ENCODE peak calls at places on chromosome 2, in four cellular contexts. One of them, this sample, is unnamed.

GRCh38 chr2:223100061-223100511 is 48.1 kb downstream of the KCNE4 start:
- DNase-seq in CD4-positive, alpha-beta memory T cell: no peak
- DNase-seq in choroid plexus epithelial cell: peak
- DNase-seq in aorta: peak
- DNase-seq in this sample: peak

GRCh38 chr2:12044857-12045256 is 298.4 kb downstream of the LPIN1 start:
- DNase-seq in CD4-positive, alpha-beta memory T cell: peak
- DNase-seq in choroid plexus epithelial cell: no peak
- DNase-seq in aorta: no peak
- DNase-seq in this sample: no peak

GRCh38 chr2:118310878-118311442 is 222.7 kb downstream of the INSIG2 start:
- DNase-seq in CD4-positive, alpha-beta memory T cell: no peak
- DNase-seq in choroid plexus epithelial cell: peak
- DNase-seq in aorta: no peak
- DNase-seq in this sample: peak

GRCh38 chr2:150167711-150168110 is 319.8 kb downstream of the RND3 start:
- DNase-seq in CD4-positive, alpha-beta memory T cell: no peak
- DNase-seq in choroid plexus epithelial cell: peak
- DNase-seq in aorta: no peak
- DNase-seq in this sample: peak

GRCh38 chr2:27795093-27795834 is 23.7 kb downstream of the MRPL33 start:
- DNase-seq in CD4-positive, alpha-beta memory T cell: no peak
- DNase-seq in choroid plexus epithelial cell: peak
- DNase-seq in aorta: no peak
- DNase-seq in this sample: no peak

GRCh38 chr2:146634256-146635068 is 1210.4 kb upstream of the ACVR2A start:
- DNase-seq in CD4-positive, alpha-beta memory T cell: no peak
- DNase-seq in choroid plexus epithelial cell: peak
- DNase-seq in aorta: no peak
- DNase-seq in this sample: peak

GRCh38 chr2:242075683-242076082 is 206.2 kb downstream of the RTP5 start:
- DNase-seq in CD4-positive, alpha-beta memory T cell: no peak
- DNase-seq in choroid plexus epithelial cell: peak
- DNase-seq in aorta: no peak
- DNase-seq in this sample: no peak

GRCh38 chr2:233831861-233832260 is 22.5 kb downstream of the HJURP start:
- DNase-seq in CD4-positive, alpha-beta memory T cell: no peak
- DNase-seq in choroid plexus epithelial cell: no peak
- DNase-seq in aorta: no peak
- DNase-seq in this sample: no peak

GRCh38 chr2:168480356-168480755 is 24.3 kb downstream of the CERS6 start:
- DNase-seq in CD4-positive, alpha-beta memory T cell: no peak
- DNase-seq in choroid plexus epithelial cell: no peak
- DNase-seq in aorta: no peak
- DNase-seq in this sample: peak

GRCh38 chr2:169361706-169362345 is 508 bp downstream of the LRP2 start:
- DNase-seq in CD4-positive, alpha-beta memory T cell: no peak
- DNase-seq in choroid plexus epithelial cell: peak
- DNase-seq in aorta: peak
- DNase-seq in this sample: no peak

GRCh38 chr2:118851650-118852049 is 4.2 kb upstream of the EN1 start:
- DNase-seq in CD4-positive, alpha-beta memory T cell: no peak
- DNase-seq in choroid plexus epithelial cell: no peak
- DNase-seq in aorta: no peak
- DNase-seq in this sample: no peak

GRCh38 chr2:200905618-200906296 is 16.6 kb downstream of the NIF3L1 start:
- DNase-seq in CD4-positive, alpha-beta memory T cell: peak
- DNase-seq in choroid plexus epithelial cell: peak
- DNase-seq in aorta: peak
- DNase-seq in this sample: peak

GRCh38 chr2:38376346-38376682 is 759 bp downstream of the ATL2 start:
- DNase-seq in CD4-positive, alpha-beta memory T cell: peak
- DNase-seq in choroid plexus epithelial cell: peak
- DNase-seq in aorta: no peak
- DNase-seq in this sample: peak

GRCh38 chr2:223725494-223725893 is 111.9 kb downstream of the AP1S3 start:
- DNase-seq in CD4-positive, alpha-beta memory T cell: no peak
- DNase-seq in choroid plexus epithelial cell: peak
- DNase-seq in aorta: peak
- DNase-seq in this sample: peak

GRCh38 chr2:214593723-214594122 is 182.9 kb downstream of the VWC2L start:
- DNase-seq in CD4-positive, alpha-beta memory T cell: no peak
- DNase-seq in choroid plexus epithelial cell: peak
- DNase-seq in aorta: no peak
- DNase-seq in this sample: peak

GRCh38 chr2:173354073-173354600 is 535 bp upstream of the CDCA7 start:
- DNase-seq in CD4-positive, alpha-beta memory T cell: no peak
- DNase-seq in choroid plexus epithelial cell: no peak
- DNase-seq in aorta: no peak
- DNase-seq in this sample: peak

GRCh38 chr2:30663806-30664205 is 143.4 kb downstream of the CAPN13 start:
- DNase-seq in CD4-positive, alpha-beta memory T cell: no peak
- DNase-seq in choroid plexus epithelial cell: no peak
- DNase-seq in aorta: no peak
- DNase-seq in this sample: no peak

GRCh38 chr2:96952976-96953610 is 33.3 kb downstream of the FAM178B start:
- DNase-seq in CD4-positive, alpha-beta memory T cell: no peak
- DNase-seq in choroid plexus epithelial cell: peak
- DNase-seq in aorta: no peak
- DNase-seq in this sample: peak

GRCh38 chr2:23376972-23377371 is 8.0 kb upstream of the KLHL29 start:
- DNase-seq in CD4-positive, alpha-beta memory T cell: no peak
- DNase-seq in choroid plexus epithelial cell: peak
- DNase-seq in aorta: no peak
- DNase-seq in this sample: no peak

GRCh38 chr2:39007875-39008504 is 112.9 kb downstream of the SOS1 start:
- DNase-seq in CD4-positive, alpha-beta memory T cell: no peak
- DNase-seq in choroid plexus epithelial cell: no peak
- DNase-seq in aorta: no peak
- DNase-seq in this sample: no peak

GRCh38 chr2:29259221-29259620 is 144.0 kb downstream of the CLIP4 start:
- DNase-seq in CD4-positive, alpha-beta memory T cell: no peak
- DNase-seq in choroid plexus epithelial cell: peak
- DNase-seq in aorta: no peak
- DNase-seq in this sample: peak

GRCh38 chr2:43605079-43605655 is 9.3 kb upstream of the THADA start:
- DNase-seq in CD4-positive, alpha-beta memory T cell: no peak
- DNase-seq in choroid plexus epithelial cell: peak
- DNase-seq in aorta: no peak
- DNase-seq in this sample: peak

GRCh38 chr2:68320118-68320641 is 431 bp upstream of the CNRIP1 start:
- DNase-seq in CD4-positive, alpha-beta memory T cell: no peak
- DNase-seq in choroid plexus epithelial cell: peak
- DNase-seq in aorta: no peak
- DNase-seq in this sample: no peak

GRCh38 chr2:177393381-177393780 is 808 bp downstream of the AGPS start:
- DNase-seq in CD4-positive, alpha-beta memory T cell: peak
- DNase-seq in choroid plexus epithelial cell: peak
- DNase-seq in aorta: no peak
- DNase-seq in this sample: no peak

GRCh38 chr2:12890481-12890980 is 173.8 kb downstream of the TRIB2 start:
- DNase-seq in CD4-positive, alpha-beta memory T cell: no peak
- DNase-seq in choroid plexus epithelial cell: no peak
- DNase-seq in aorta: no peak
- DNase-seq in this sample: no peak

GRCh38 chr2:185130685-185131084 is 532.4 kb downstream of the ZNF804A start:
- DNase-seq in CD4-positive, alpha-beta memory T cell: no peak
- DNase-seq in choroid plexus epithelial cell: no peak
- DNase-seq in aorta: no peak
- DNase-seq in this sample: no peak

GRCh38 chr2:236998758-236999157 is 86.9 kb upstream of the COPS8 start:
- DNase-seq in CD4-positive, alpha-beta memory T cell: no peak
- DNase-seq in choroid plexus epithelial cell: peak
- DNase-seq in aorta: no peak
- DNase-seq in this sample: peak

GRCh38 chr2:215028231-215028630 is 110.2 kb downstream of the ABCA12 start:
- DNase-seq in CD4-positive, alpha-beta memory T cell: no peak
- DNase-seq in choroid plexus epithelial cell: peak
- DNase-seq in aorta: no peak
- DNase-seq in this sample: peak

GRCh38 chr2:223674998-223675609 is 72.9 kb upstream of the SCG2 start:
- DNase-seq in CD4-positive, alpha-beta memory T cell: no peak
- DNase-seq in choroid plexus epithelial cell: peak
- DNase-seq in aorta: no peak
- DNase-seq in this sample: peak

GRCh38 chr2:72157871-72158771 is 10.5 kb upstream of the CYP26B1 start:
- DNase-seq in CD4-positive, alpha-beta memory T cell: no peak
- DNase-seq in choroid plexus epithelial cell: no peak
- DNase-seq in aorta: no peak
- DNase-seq in this sample: no peak

GRCh38 chr2:219525533-219526232 is 11.4 kb downstream of the ASIC4 start:
- DNase-seq in CD4-positive, alpha-beta memory T cell: no peak
- DNase-seq in choroid plexus epithelial cell: no peak
- DNase-seq in aorta: no peak
- DNase-seq in this sample: no peak

GRCh38 chr2:85961053-85961452 is 72.3 kb upstream of the ST3GAL5 start:
- DNase-seq in CD4-positive, alpha-beta memory T cell: no peak
- DNase-seq in choroid plexus epithelial cell: no peak
- DNase-seq in aorta: no peak
- DNase-seq in this sample: no peak

GRCh38 chr2:233556756-233557736 is 9.5 kb downstream of the USP40 start:
- DNase-seq in CD4-positive, alpha-beta memory T cell: no peak
- DNase-seq in choroid plexus epithelial cell: peak
- DNase-seq in aorta: no peak
- DNase-seq in this sample: peak

GRCh38 chr2:144183744-144184143 is 336.2 kb downstream of the ZEB2 start:
- DNase-seq in CD4-positive, alpha-beta memory T cell: peak
- DNase-seq in choroid plexus epithelial cell: peak
- DNase-seq in aorta: no peak
- DNase-seq in this sample: peak

GRCh38 chr2:241924069-241924908 is 54.8 kb downstream of the RTP5 start:
- DNase-seq in CD4-positive, alpha-beta memory T cell: no peak
- DNase-seq in choroid plexus epithelial cell: peak
- DNase-seq in aorta: no peak
- DNase-seq in this sample: no peak

GRCh38 chr2:188965554-188965953 is 8.6 kb upstream of the COL3A1 start:
- DNase-seq in CD4-positive, alpha-beta memory T cell: no peak
- DNase-seq in choroid plexus epithelial cell: no peak
- DNase-seq in aorta: no peak
- DNase-seq in this sample: no peak

GRCh38 chr2:188966079-188966571 is 8.0 kb upstream of the COL3A1 start:
- DNase-seq in CD4-positive, alpha-beta memory T cell: no peak
- DNase-seq in choroid plexus epithelial cell: no peak
- DNase-seq in aorta: no peak
- DNase-seq in this sample: peak

GRCh38 chr2:188965147-188965546 is 9.0 kb upstream of the COL3A1 start:
- DNase-seq in CD4-positive, alpha-beta memory T cell: no peak
- DNase-seq in choroid plexus epithelial cell: no peak
- DNase-seq in aorta: no peak
- DNase-seq in this sample: no peak

GRCh38 chr2:188969236-188970032 is 4.7 kb upstream of the COL3A1 start:
- DNase-seq in CD4-positive, alpha-beta memory T cell: no peak
- DNase-seq in choroid plexus epithelial cell: peak
- DNase-seq in aorta: no peak
- DNase-seq in this sample: peak

DNA sequence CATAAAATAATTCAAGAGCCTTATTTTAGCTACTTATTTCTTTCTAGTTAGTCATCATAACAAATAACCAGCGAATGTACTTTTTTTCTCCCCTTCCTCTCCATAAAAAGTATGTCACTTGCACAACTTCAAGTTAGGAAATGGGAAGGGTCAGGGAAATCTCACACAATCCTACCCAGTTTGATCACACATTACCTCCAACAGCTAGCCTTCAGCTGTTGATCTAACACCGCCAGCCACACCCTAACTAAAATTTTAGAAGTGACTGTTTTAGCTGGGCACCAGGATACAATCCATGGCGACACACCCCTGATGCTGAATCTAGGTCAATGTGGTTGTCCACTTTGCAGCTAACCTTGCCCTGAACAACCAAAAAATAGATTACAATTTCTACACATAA is 7.4 kb upstream of the COL3A1 start:
- DNase-seq in CD4-positive, alpha-beta memory T cell: no peak
- DNase-seq in choroid plexus epithelial cell: no peak
- DNase-seq in aorta: no peak
- DNase-seq in this sample: peak
- H3K4me3 ChIP-seq in CD4-positive, alpha-beta memory T cell: no peak
- H3K4me3 ChIP-seq in choroid plexus epithelial cell: no peak
- H3K4me3 ChIP-seq in aorta: no peak
- H3K4me3 ChIP-seq in this sample: no peak

GRCh38 chr2:74503506-74504475 is 3.7 kb downstream of the PCGF1 start:
- DNase-seq in CD4-positive, alpha-beta memory T cell: no peak
- DNase-seq in choroid plexus epithelial cell: no peak
- DNase-seq in aorta: no peak
- DNase-seq in this sample: no peak
- H3K4me3 ChIP-seq in CD4-positive, alpha-beta memory T cell: peak
- H3K4me3 ChIP-seq in choroid plexus epithelial cell: peak
- H3K4me3 ChIP-seq in aorta: no peak
- H3K4me3 ChIP-seq in this sample: peak

GRCh38 chr2:238518127-238518827 is 91.5 kb downstream of the ASB1 start:
- DNase-seq in CD4-positive, alpha-beta memory T cell: no peak
- DNase-seq in choroid plexus epithelial cell: peak
- DNase-seq in aorta: no peak
- DNase-seq in this sample: peak
- H3K4me3 ChIP-seq in CD4-positive, alpha-beta memory T cell: no peak
- H3K4me3 ChIP-seq in choroid plexus epithelial cell: no peak
- H3K4me3 ChIP-seq in aorta: no peak
- H3K4me3 ChIP-seq in this sample: no peak

DNA sequence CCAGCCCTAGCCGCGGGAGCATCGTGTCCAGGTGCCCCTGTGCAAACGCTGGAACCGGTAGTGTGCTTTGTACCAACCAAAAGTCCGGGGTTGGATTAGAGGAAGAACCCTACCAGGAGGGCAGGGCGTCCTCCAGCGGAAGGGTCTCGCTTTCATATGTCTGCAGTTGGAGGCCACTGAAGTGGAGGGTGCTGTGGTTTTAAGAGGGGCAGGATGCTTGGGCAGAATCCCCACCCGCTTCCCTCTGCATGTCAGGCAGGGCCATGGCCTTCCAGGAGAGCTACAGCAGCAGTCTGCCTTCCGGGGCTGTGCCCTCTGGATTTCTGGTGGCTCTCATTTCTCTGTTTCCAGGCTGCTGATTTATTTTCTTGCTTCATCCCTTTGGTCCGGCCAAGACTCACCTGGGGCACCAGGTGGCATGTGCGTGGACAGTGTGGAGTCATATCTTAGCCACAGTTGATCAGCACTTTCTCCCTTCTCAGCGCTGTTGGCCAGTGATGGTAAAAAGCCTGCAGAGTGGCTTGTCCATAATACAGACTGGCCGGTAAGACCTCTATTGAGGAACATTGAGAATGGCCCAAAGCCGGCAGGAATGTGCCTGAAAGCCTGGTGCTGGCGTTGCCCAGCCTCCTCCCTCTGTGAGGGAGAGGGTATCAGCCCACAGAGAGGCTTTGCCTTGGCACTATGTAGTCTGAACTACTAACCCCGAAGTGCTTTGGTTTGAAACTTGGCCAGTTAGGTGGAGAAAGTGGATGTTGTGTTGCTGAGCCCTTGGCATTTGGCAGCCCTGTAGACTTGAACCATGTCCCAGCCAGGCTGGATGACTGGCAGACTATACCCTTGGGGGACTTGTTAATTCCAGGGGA is 1.8 kb downstream of the AGAP1 start:
- DNase-seq in CD4-positive, alpha-beta memory T cell: no peak
- DNase-seq in choroid plexus epithelial cell: no peak
- DNase-seq in aorta: peak
- DNase-seq in this sample: peak
- H3K4me3 ChIP-seq in CD4-positive, alpha-beta memory T cell: no peak
- H3K4me3 ChIP-seq in choroid plexus epithelial cell: peak
- H3K4me3 ChIP-seq in aorta: peak
- H3K4me3 ChIP-seq in this sample: peak

GRCh38 chr2:231613054-231613654 is 20.5 kb downstream of the TEX44 start:
- DNase-seq in CD4-positive, alpha-beta memory T cell: no peak
- DNase-seq in choroid plexus epithelial cell: peak
- DNase-seq in aorta: no peak
- DNase-seq in this sample: no peak
- H3K4me3 ChIP-seq in CD4-positive, alpha-beta memory T cell: peak
- H3K4me3 ChIP-seq in choroid plexus epithelial cell: peak
- H3K4me3 ChIP-seq in aorta: no peak
- H3K4me3 ChIP-seq in this sample: no peak

This sample was measured in fibroblast of mammary gland.